ENCODE peak calls at places on chromosomes 16 and 17, in seven cellular contexts. W is AG10803; Z is A673; J is astrocyte of the spinal cord; B is Calu3; E is heart right ventricle; R is CD4-positive, alpha-beta T cell. F is an unnamed sample.

GRCh38 chr16:66862023-66862520 is 17.9 kb downstream of the CA7 start:
- DNase-seq in W (no peak), Z (no peak), J (no peak), B (no peak), E (no peak), R (no peak), F (no peak)

GRCh38 chr17:48954300-48954755 is 9.7 kb upstream of the SNF8 start:
- DNase-seq in W (peak; percentile 64), Z (peak; percentile 66), J (peak; percentile 59), B (peak; percentile 73), E (no peak), R (no peak), F (no peak)

GRCh38 chr16:1537138-1537577 is 3.7 kb downstream of the TMEM204 start:
- DNase-seq in W (no peak), Z (no peak), J (no peak), B (no peak), E (no peak), R (no peak), F (no peak)

GRCh38 chr17:77644181-77644972 is 314.1 kb upstream of the TNRC6C start:
- DNase-seq in W (no peak), Z (no peak), J (no peak), B (no peak), E (no peak), R (no peak), F (no peak)

GRCh38 chr17:40067710-40068109 is 4.9 kb downstream of the THRA start:
- DNase-seq in W (no peak), Z (no peak), J (no peak), B (no peak), E (no peak), R (no peak), F (no peak)

GRCh38 chr16:86211800-86212199 is 298.5 kb upstream of the FOXF1 start:
- DNase-seq in W (no peak), Z (peak; percentile 45), J (no peak), B (no peak), E (no peak), R (no peak), F (no peak)

GRCh38 chr17:20080513-20080912 is 71.4 kb downstream of the SPECC1 start:
- DNase-seq in W (no peak), Z (no peak), J (no peak), B (no peak), E (no peak), R (no peak), F (no peak)

GRCh38 chr16:5349661-5350060 is 252.1 kb upstream of the EEF2KMT start:
- DNase-seq in W (no peak), Z (peak; percentile 6), J (no peak), B (no peak), E (no peak), R (no peak), F (no peak)

GRCh38 chr16:84059111-84059510 is 16.5 kb upstream of the SLC38A8 start:
- DNase-seq in W (no peak), Z (no peak), J (no peak), B (no peak), E (no peak), R (no peak), F (no peak)

GRCh38 chr16:1977875-1978268 is 3.4 kb downstream of the NOXO1 start:
- DNase-seq in W (no peak), Z (no peak), J (no peak), B (no peak), E (no peak), R (no peak), F (no peak)

GRCh38 chr16:82192665-82193064 is 22.6 kb upstream of the MPHOSPH6 start:
- DNase-seq in W (peak; percentile 64), Z (no peak), J (peak; percentile 42), B (no peak), E (no peak), R (no peak), F (no peak)

GRCh38 chr17:18231156-18231555 is 5.7 kb downstream of the LLGL1 start:
- DNase-seq in W (no peak), Z (no peak), J (no peak), B (no peak), E (no peak), R (no peak), F (no peak)

GRCh38 chr16:4477966-4478365 is 1.8 kb downstream of the HMOX2 start:
- DNase-seq in W (peak; percentile 53), Z (no peak), J (peak; percentile 52), B (peak; percentile 52), E (no peak), R (no peak), F (no peak)

GRCh38 chr17:30256756-30257506 is 21.4 kb upstream of the SLC6A4 start:
- DNase-seq in W (peak; percentile 60), Z (no peak), J (no peak), B (no peak), E (no peak), R (no peak), F (no peak)

GRCh38 chr17:79978545-79978852 is 57.2 kb downstream of the TBC1D16 start:
- DNase-seq in W (peak; percentile 42), Z (no peak), J (peak; percentile 33), B (no peak), E (no peak), R (no peak), F (no peak)

GRCh38 chr17:28895794-28896447 is 1.6 kb downstream of the FLOT2 start:
- DNase-seq in W (no peak), Z (no peak), J (no peak), B (no peak), E (no peak), R (no peak), F (no peak)

GRCh38 chr17:75612906-75613626 is 20.2 kb upstream of the SMIM5 start:
- DNase-seq in W (no peak), Z (no peak), J (no peak), B (no peak), E (no peak), R (no peak), F (no peak)

GRCh38 chr16:54240180-54241125 is 46.1 kb downstream of the IRX3 start:
- DNase-seq in W (peak; percentile 94), Z (no peak), J (no peak), B (no peak), E (no peak), R (no peak), F (no peak)

GRCh38 chr16:74903095-74903494 is 81.8 kb downstream of the WDR59 start:
- DNase-seq in W (no peak), Z (no peak), J (no peak), B (no peak), E (peak; percentile 11), R (no peak), F (no peak)

GRCh38 chr16:88131256-88131655 is 180.0 kb downstream of the BANP start:
- DNase-seq in W (no peak), Z (no peak), J (no peak), B (no peak), E (no peak), R (no peak), F (peak; percentile 37)
- TF ChIP-seq CTCF in W (no peak), Z (no peak), J (no peak), B (no peak), E (no peak), R (no peak), F (no peak)

GRCh38 chr17:34472363-34472762 is 107.0 kb upstream of the TMEM132E start:
- DNase-seq in W (no peak), Z (no peak), J (no peak), B (no peak), E (no peak), R (no peak), F (no peak)

GRCh38 chr17:34478244-34478643 is 101.1 kb upstream of the TMEM132E start:
- DNase-seq in W (no peak), Z (no peak), J (no peak), B (no peak), E (no peak), R (no peak), F (no peak)

DNA sequence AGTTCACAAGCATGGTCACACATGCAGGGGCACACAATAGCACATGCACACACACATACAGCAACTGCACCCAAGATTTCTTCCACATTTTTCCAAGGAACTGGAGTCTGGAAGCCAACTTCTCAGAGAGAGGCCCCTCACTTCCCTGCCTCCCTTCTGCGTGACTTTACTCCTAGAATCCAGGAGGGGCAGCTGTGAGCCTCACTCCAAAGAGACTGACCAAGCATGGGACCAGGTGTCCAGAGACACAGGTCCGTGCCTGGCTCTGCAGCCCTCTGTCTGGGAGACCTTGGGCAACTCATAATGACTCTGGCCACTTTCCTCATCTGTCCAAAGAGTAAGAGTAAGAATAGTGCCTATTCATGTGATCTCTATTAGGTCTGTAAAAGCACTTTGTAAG is 104.7 kb upstream of the TMEM132E start:
- DNase-seq in W (no peak), Z (no peak), J (no peak), B (no peak), E (no peak), R (no peak), F (no peak)
- TF ChIP-seq CTCF in W (no peak), Z (no peak), J (no peak), B (no peak), E (no peak), R (no peak), F (no peak)

GRCh38 chr16:28041615-28042014 is 21.9 kb downstream of the GSG1L start:
- DNase-seq in W (no peak), Z (no peak), J (no peak), B (no peak), E (no peak), R (no peak), F (no peak)

GRCh38 chr16:28042856-28043255 is 20.7 kb downstream of the GSG1L start:
- DNase-seq in W (peak; percentile 33), Z (peak; percentile 18), J (peak; percentile 36), B (no peak), E (no peak), R (no peak), F (no peak)

GRCh38 chr16:28038401-28038800 is 25.1 kb downstream of the GSG1L start:
- DNase-seq in W (no peak), Z (no peak), J (no peak), B (no peak), E (no peak), R (no peak), F (no peak)

GRCh38 chr16:28040039-28040438 is 23.5 kb downstream of the GSG1L start:
- DNase-seq in W (no peak), Z (no peak), J (no peak), B (no peak), E (no peak), R (no peak), F (no peak)

GRCh38 chr16:28039493-28039892 is 24.0 kb downstream of the GSG1L start:
- DNase-seq in W (no peak), Z (no peak), J (no peak), B (no peak), E (no peak), R (no peak), F (no peak)
- TF ChIP-seq CTCF in W (no peak), Z (no peak), J (no peak), B (no peak), E (no peak), R (no peak), F (no peak)

GRCh38 chr16:9258423-9259051 is 167.1 kb downstream of the HAPSTR1 start:
- DNase-seq in W (no peak), Z (peak; percentile 68), J (peak; percentile 4), B (peak; percentile 61), E (peak; percentile 13), R (no peak), F (peak; percentile 50)

GRCh38 chr16:9259914-9260608 is 168.6 kb downstream of the HAPSTR1 start:
- DNase-seq in W (no peak), Z (no peak), J (no peak), B (no peak), E (no peak), R (no peak), F (no peak)

GRCh38 chr16:9254863-9255262 is 163.4 kb downstream of the HAPSTR1 start:
- DNase-seq in W (no peak), Z (no peak), J (no peak), B (no peak), E (no peak), R (no peak), F (no peak)

GRCh38 chr16:9257843-9258242 is 166.4 kb downstream of the HAPSTR1 start:
- DNase-seq in W (no peak), Z (no peak), J (no peak), B (no peak), E (no peak), R (no peak), F (no peak)

GRCh38 chr16:9256196-9256595 is 164.8 kb downstream of the HAPSTR1 start:
- DNase-seq in W (no peak), Z (peak; percentile 46), J (no peak), B (peak; percentile 70), E (no peak), R (no peak), F (peak; percentile 47)
- TF ChIP-seq CTCF in W (no peak), Z (peak; percentile 86), J (peak; percentile 42), B (peak; percentile 85), E (peak; percentile 40), R (no peak), F (peak; percentile 56)

F was measured in GM20000.